ENCODE peak calls at places on chromosomes 13 and 19, in four cellular contexts. One of them, this sample, is unnamed.

GRCh38 chr13:102940143-102940542 is 94.3 kb downstream of the ERCC5 start:
- DNase-seq in HS-5: no peak
- DNase-seq in upper lobe of right lung: no peak
- DNase-seq in ascending aorta: no peak
- DNase-seq in this sample: no peak

GRCh38 chr19:42313840-42314755 is 989 bp downstream of the TMEM145 start:
- DNase-seq in HS-5: no peak
- DNase-seq in upper lobe of right lung: no peak
- DNase-seq in ascending aorta: no peak
- DNase-seq in this sample: no peak

GRCh38 chr19:56538761-56539263 is at the start of gene ZFP28:
- DNase-seq in upper lobe of right lung: peak; percentile 90
- DNase-seq in HS-5: peak; percentile 10
- DNase-seq in ascending aorta: peak; percentile 84
- DNase-seq in this sample: peak; percentile 93

GRCh38 chr19:3670258-3670795 is 29.9 kb downstream of the PIP5K1C start:
- DNase-seq in upper lobe of right lung: no peak
- DNase-seq in ascending aorta: peak; percentile 96
- DNase-seq in HS-5: no peak
- DNase-seq in this sample: peak; percentile 94

GRCh38 chr19:8306235-8307054 is 1.7 kb downstream of the CD320 start:
- DNase-seq in ascending aorta: peak; percentile 60
- DNase-seq in HS-5: no peak
- DNase-seq in upper lobe of right lung: peak; percentile 61
- DNase-seq in this sample: peak; percentile 7

GRCh38 chr19:10274589-10274988 is 3.7 kb downstream of the ICAM1 start:
- DNase-seq in upper lobe of right lung: no peak
- DNase-seq in HS-5: no peak
- DNase-seq in ascending aorta: no peak
- DNase-seq in this sample: no peak

GRCh38 chr19:15197275-15198005 is 3.4 kb downstream of the NOTCH3 start:
- DNase-seq in HS-5: no peak
- DNase-seq in upper lobe of right lung: no peak
- DNase-seq in ascending aorta: no peak
- DNase-seq in this sample: no peak

GRCh38 chr19:29212614-29213573 is at the start of gene UQCRFS1:
- DNase-seq in ascending aorta: peak; percentile 96
- DNase-seq in upper lobe of right lung: peak; percentile 98
- DNase-seq in HS-5: peak; percentile 19
- DNase-seq in this sample: peak; percentile 99

GRCh38 chr13:79290595-79291244 is 115.3 kb downstream of the RBM26 start:
- DNase-seq in HS-5: no peak
- DNase-seq in upper lobe of right lung: no peak
- DNase-seq in ascending aorta: no peak
- DNase-seq in this sample: no peak

GRCh38 chr13:106381083-106381482 is 154.4 kb downstream of the EFNB2 start:
- DNase-seq in HS-5: no peak
- DNase-seq in ascending aorta: no peak
- DNase-seq in upper lobe of right lung: no peak
- DNase-seq in this sample: no peak

GRCh38 chr19:12652219-12652618 is 14.3 kb downstream of the MAN2B1 start:
- DNase-seq in upper lobe of right lung: no peak
- DNase-seq in ascending aorta: no peak
- DNase-seq in HS-5: no peak
- DNase-seq in this sample: no peak

GRCh38 chr13:77038907-77039470 is 12.0 kb upstream of the FBXL3 start:
- DNase-seq in upper lobe of right lung: no peak
- DNase-seq in HS-5: no peak
- DNase-seq in ascending aorta: no peak
- DNase-seq in this sample: no peak

This sample was measured in lower leg skin.